ENCODE peak calls at places on chromosomes 7 and 10, in six cellular contexts. P is activated CD8-positive, alpha-beta memory T cell treated with anti-CD3 and anti-CD28 coated beads, Interleukin-2, amount 50 U/mL, for 4 hours; D is body of pancreas; N is pons; Y is activated gamma-delta T cell; A is CD8-positive, alpha-beta T cell. J is an unnamed sample.

GRCh38 chr7:34787586-34787985 is 129.6 kb downstream of the NPSR1 start:
- DNase-seq in P (no peak), D (no peak), N (peak), Y (no peak), A (no peak), J (no peak)

GRCh38 chr7:102050864-102051460 is 233.5 kb downstream of the CUX1 start:
- DNase-seq in P (no peak), D (no peak), N (no peak), Y (no peak), A (no peak), J (no peak)

GRCh38 chr7:148481147-148481526 is 109.4 kb upstream of the C7orf33 start:
- DNase-seq in P (no peak), D (no peak), N (no peak), Y (no peak), A (no peak), J (no peak)

GRCh38 chr7:106285801-106286492 is 1.2 kb upstream of the NAMPT start:
- DNase-seq in P (no peak), D (no peak), N (no peak), Y (no peak), A (no peak), J (peak)

GRCh38 chr10:44801383-44802327 is 109.5 kb upstream of the TMEM72 start:
- DNase-seq in P (no peak), D (peak), N (peak), Y (no peak), A (no peak), J (no peak)

GRCh38 chr10:124156524-124157225 is 63.3 kb upstream of the CHST15 start:
- DNase-seq in P (no peak), D (no peak), N (no peak), Y (no peak), A (no peak), J (no peak)

GRCh38 chr10:25388188-25388861 is 213.5 kb downstream of the GPR158 start:
- DNase-seq in P (no peak), D (no peak), N (no peak), Y (no peak), A (no peak), J (no peak)

GRCh38 chr7:923108-924041 is 31.1 kb downstream of the ADAP1 start:
- DNase-seq in P (peak), D (peak), N (no peak), Y (peak), A (peak), J (peak)

GRCh38 chr10:97719602-97720001 is 6.1 kb downstream of the MARVELD1 start:
- DNase-seq in P (no peak), D (no peak), N (no peak), Y (no peak), A (no peak), J (no peak)

GRCh38 chr7:39621784-39622411 is 1.5 kb upstream of the RALA start:
- DNase-seq in P (no peak), D (no peak), N (no peak), Y (no peak), A (no peak), J (no peak)

GRCh38 chr7:128742206-128742605 is 3.0 kb downstream of the CALU start:
- DNase-seq in P (no peak), D (no peak), N (no peak), Y (no peak), A (no peak), J (no peak)

GRCh38 chr7:106462914-106463482 is 178.2 kb upstream of the NAMPT start:
- DNase-seq in P (no peak), D (no peak), N (no peak), Y (no peak), A (no peak), J (no peak)

GRCh38 chr7:124765401-124766352 is at the start of gene GPR37:
- DNase-seq in P (no peak), D (peak), N (peak), Y (no peak), A (no peak), J (no peak)

GRCh38 chr10:123357363-123358075 is 203.3 kb downstream of the BUB3 start:
- DNase-seq in P (no peak), D (no peak), N (no peak), Y (no peak), A (no peak), J (no peak)

GRCh38 chr10:121598261-121599249 is at the start of gene FGFR2:
- DNase-seq in P (no peak), D (peak), N (peak), Y (no peak), A (no peak), J (no peak)

GRCh38 chr10:70508912-70509366 is 30.4 kb downstream of the PALD1 start:
- DNase-seq in P (no peak), D (peak), N (peak), Y (no peak), A (no peak), J (no peak)

GRCh38 chr7:150631866-150632864 is at the start of gene GIMAP6:
- DNase-seq in P (peak), D (no peak), N (peak), Y (no peak), A (peak), J (peak)

GRCh38 chr10:73650537-73651331 is 5.1 kb downstream of the SYNPO2L start:
- DNase-seq in P (no peak), D (no peak), N (peak), Y (no peak), A (no peak), J (no peak)

GRCh38 chr10:48589266-48589665 is 15.6 kb downstream of the ARHGAP22 start:
- DNase-seq in P (no peak), D (no peak), N (peak), Y (no peak), A (no peak), J (no peak)

GRCh38 chr7:128404826-128405344 is 4.9 kb downstream of the IMPDH1 start:
- DNase-seq in P (no peak), D (no peak), N (no peak), Y (no peak), A (no peak), J (no peak)

GRCh38 chr7:29442146-29442545 is 121.5 kb upstream of the PRR15 start:
- DNase-seq in P (no peak), D (no peak), N (no peak), Y (no peak), A (no peak), J (no peak)

GRCh38 chr10:77082601-77083252 is 554.9 kb downstream of the KCNMA1 start:
- DNase-seq in P (no peak), D (no peak), N (no peak), Y (no peak), A (no peak), J (no peak)

GRCh38 chr10:34134602-34135001 is 680.5 kb downstream of the PARD3 start:
- DNase-seq in P (no peak), D (no peak), N (no peak), Y (no peak), A (no peak), J (no peak)

GRCh38 chr10:80392250-80392649 is 16.1 kb upstream of the PRXL2A start:
- DNase-seq in P (no peak), D (no peak), N (no peak), Y (no peak), A (no peak), J (no peak)

GRCh38 chr10:92822964-92823363 is 25.4 kb upstream of the EXOC6 start:
- DNase-seq in P (no peak), D (no peak), N (no peak), Y (no peak), A (no peak), J (no peak)

GRCh38 chr10:7956508-7956907 is 98.0 kb upstream of the GATA3 start:
- DNase-seq in P (no peak), D (no peak), N (peak), Y (no peak), A (no peak), J (no peak)

GRCh38 chr7:2242541-2243482 is 786 bp downstream of the NUDT1 start:
- DNase-seq in P (no peak), D (no peak), N (no peak), Y (no peak), A (no peak), J (peak)